ENCODE peak calls at places on chromosomes 2 and 18, in nine cellular contexts. C is OCI-LY7, R is K562, W is kidney, Z is GM12865, L is neural crest cell, J is fibroblast of lung, T is psoas muscle, E is HFFc6. U is an unnamed sample.

GRCh38 chr2:102278720-102279390 is 32.5 kb upstream of the IL1RL1 start:
- DNase-seq in C (no peak), R (no peak), W (no peak), Z (no peak), L (no peak), J (peak), T (peak), E (no peak), U (no peak)

GRCh38 chr2:202337706-202338346 is 38.3 kb upstream of the BMPR2 start:
- DNase-seq in C (no peak), R (peak), W (no peak), Z (no peak), L (no peak), J (no peak), T (no peak), E (no peak), U (no peak)

GRCh38 chr2:226915846-226916360 is 80.0 kb downstream of the RHBDD1 start:
- DNase-seq in C (no peak), R (no peak), W (no peak), Z (no peak), L (no peak), J (peak), T (no peak), E (peak), U (no peak)

GRCh38 chr2:75465317-75465998 is 95.3 kb downstream of the EVA1A start:
- DNase-seq in C (no peak), R (no peak), W (no peak), Z (peak), L (no peak), J (peak), T (no peak), E (peak), U (no peak)

GRCh38 chr2:165016772-165017411 is 61.6 kb upstream of the SLC38A11 start:
- DNase-seq in C (peak), R (peak), W (no peak), Z (peak), L (peak), J (peak), T (no peak), E (peak), U (no peak)

GRCh38 chr18:23812566-23813440 is 123.5 kb downstream of the LAMA3 start:
- DNase-seq in C (peak), R (peak), W (no peak), Z (peak), L (no peak), J (peak), T (no peak), E (no peak), U (no peak)

GRCh38 chr2:128323501-128323931 is 4.8 kb upstream of the HS6ST1 start:
- DNase-seq in C (no peak), R (no peak), W (peak), Z (peak), L (no peak), J (no peak), T (no peak), E (no peak), U (no peak)

GRCh38 chr18:27789406-27789805 is 387.5 kb downstream of the CDH2 start:
- DNase-seq in C (no peak), R (no peak), W (no peak), Z (no peak), L (no peak), J (no peak), T (no peak), E (no peak), U (no peak)

GRCh38 chr2:157421377-157421944 is 22.4 kb downstream of the CYTIP start:
- DNase-seq in C (no peak), R (no peak), W (no peak), Z (no peak), L (no peak), J (no peak), T (no peak), E (no peak), U (no peak)

GRCh38 chr18:8348051-8348450 is 261.2 kb upstream of the RAB12 start:
- DNase-seq in C (no peak), R (no peak), W (no peak), Z (no peak), L (no peak), J (no peak), T (no peak), E (no peak), U (no peak)

GRCh38 chr2:145918951-145919350 is 1399.0 kb upstream of the ZEB2 start:
- DNase-seq in C (no peak), R (no peak), W (no peak), Z (no peak), L (no peak), J (no peak), T (no peak), E (no peak), U (no peak)

GRCh38 chr2:145916799-145917198 is 1396.9 kb upstream of the ZEB2 start:
- DNase-seq in C (no peak), R (no peak), W (no peak), Z (no peak), L (no peak), J (no peak), T (no peak), E (no peak), U (no peak)

GRCh38 chr2:145914716-145915115 is 1394.8 kb upstream of the ZEB2 start:
- DNase-seq in C (no peak), R (no peak), W (no peak), Z (no peak), L (no peak), J (no peak), T (no peak), E (no peak), U (no peak)

GRCh38 chr2:145919507-145919906 is 1399.6 kb upstream of the ZEB2 start:
- DNase-seq in C (no peak), R (no peak), W (no peak), Z (no peak), L (no peak), J (peak), T (no peak), E (peak), U (no peak)
- TF ChIP-seq CTCF in C (peak), R (peak), W (no peak), Z (no peak), L (peak), J (peak), T (no peak), E (peak), U (peak)

DNA sequence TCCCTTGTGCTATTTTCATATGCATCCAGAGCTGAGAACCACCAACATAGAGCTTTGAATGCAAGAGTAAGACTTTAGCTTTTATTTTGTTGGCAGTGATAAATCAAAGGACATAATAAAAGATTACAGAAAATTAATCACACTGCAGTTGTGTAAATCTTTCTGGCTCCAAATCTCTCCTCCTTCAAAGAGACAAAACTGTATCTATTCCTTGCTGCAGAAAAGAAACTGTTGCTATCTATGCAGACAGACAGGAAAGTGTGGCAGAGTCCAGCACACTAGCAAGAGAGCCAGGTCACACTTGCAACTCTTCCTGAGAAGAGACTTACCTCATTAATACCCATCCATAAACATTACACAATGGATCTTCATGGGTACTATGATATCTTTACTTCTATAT is 57.5 kb downstream of the DTNB start:
- DNase-seq in C (no peak), R (no peak), W (no peak), Z (no peak), L (no peak), J (no peak), T (no peak), E (no peak), U (no peak)
- TF ChIP-seq CTCF in C (no peak), R (no peak), W (no peak), Z (no peak), L (no peak), J (no peak), T (no peak), E (no peak), U (no peak)

DNA sequence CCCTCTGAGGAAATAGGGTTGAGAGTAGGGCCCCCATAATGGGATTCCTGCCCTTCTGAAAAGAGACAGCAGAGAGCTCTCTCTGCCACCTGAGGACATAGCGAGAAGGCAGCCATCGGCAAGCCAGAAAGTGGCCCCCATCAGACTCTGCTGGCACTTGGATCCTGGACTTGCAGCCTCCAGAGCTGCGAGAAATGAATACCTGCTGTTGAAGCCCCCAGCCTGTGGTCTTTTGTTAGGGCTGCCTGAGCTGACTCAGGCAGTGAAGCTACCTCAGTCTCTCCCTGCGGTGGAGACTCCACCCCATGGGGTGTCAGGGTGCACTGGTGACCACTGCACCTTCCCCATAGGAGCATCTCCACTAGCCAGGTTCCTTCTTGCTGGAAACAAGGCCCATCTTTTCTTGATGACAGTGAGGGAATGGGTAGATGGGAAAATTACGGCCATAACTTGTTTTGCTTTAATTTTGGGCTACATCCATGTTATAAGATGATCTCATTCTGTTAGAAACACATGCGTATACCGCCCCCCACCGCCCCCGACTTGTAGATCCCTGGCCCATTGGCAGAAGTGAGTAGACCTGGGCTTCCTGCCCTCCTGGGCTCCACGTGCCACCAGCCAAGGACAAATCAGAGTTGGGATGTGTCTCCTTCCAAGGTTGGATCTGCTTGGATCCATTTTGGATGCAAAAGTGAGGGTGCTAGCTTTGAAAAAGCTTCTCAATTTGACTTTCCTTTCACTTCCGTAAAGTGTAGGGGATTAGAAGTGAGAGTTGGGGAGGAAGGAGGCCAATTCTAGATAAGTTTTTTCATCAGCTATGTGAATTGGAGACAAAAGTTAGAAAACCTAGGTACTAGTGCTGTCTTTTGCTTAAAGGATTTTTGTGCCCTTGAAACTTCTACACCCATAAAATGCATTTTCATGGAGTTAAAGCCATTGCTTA is 42.9 kb downstream of the NCK2 start:
- DNase-seq in C (peak), R (peak), W (no peak), Z (peak), L (no peak), J (no peak), T (no peak), E (no peak), U (no peak)
- TF ChIP-seq CTCF in C (peak), R (peak), W (peak), Z (peak), L (no peak), J (no peak), T (peak), E (no peak), U (no peak)

GRCh38 chr2:237171396-237171795 is 85.7 kb downstream of the COPS8 start:
- DNase-seq in C (no peak), R (no peak), W (no peak), Z (no peak), L (no peak), J (peak), T (no peak), E (peak), U (no peak)
- TF ChIP-seq CTCF in C (no peak), R (no peak), W (peak), Z (no peak), L (no peak), J (peak), T (peak), E (peak), U (peak)

GRCh38 chr2:2234398-2234797 is 96.7 kb downstream of the MYT1L start:
- DNase-seq in C (no peak), R (no peak), W (no peak), Z (no peak), L (no peak), J (no peak), T (no peak), E (no peak), U (no peak)

GRCh38 chr2:2226326-2226725 is 104.7 kb downstream of the MYT1L start:
- DNase-seq in C (no peak), R (no peak), W (no peak), Z (no peak), L (no peak), J (no peak), T (no peak), E (no peak), U (no peak)

GRCh38 chr2:2233171-2233826 is 97.8 kb downstream of the MYT1L start:
- DNase-seq in C (no peak), R (no peak), W (no peak), Z (no peak), L (no peak), J (no peak), T (no peak), E (no peak), U (no peak)

GRCh38 chr2:2232167-2232566 is 98.9 kb downstream of the MYT1L start:
- DNase-seq in C (no peak), R (no peak), W (no peak), Z (no peak), L (no peak), J (no peak), T (no peak), E (no peak), U (no peak)

GRCh38 chr2:2229898-2230817 is 100.9 kb downstream of the MYT1L start:
- DNase-seq in C (no peak), R (no peak), W (no peak), Z (no peak), L (no peak), J (no peak), T (no peak), E (no peak), U (no peak)
- TF ChIP-seq CTCF in C (peak), R (peak), W (no peak), Z (no peak), L (peak), J (no peak), T (peak), E (peak), U (peak)

GRCh38 chr18:62200121-62200914 is 13.3 kb downstream of the RELCH start:
- DNase-seq in C (no peak), R (no peak), W (no peak), Z (no peak), L (no peak), J (no peak), T (no peak), E (no peak), U (no peak)

GRCh38 chr18:62199629-62200028 is 12.6 kb downstream of the RELCH start:
- DNase-seq in C (no peak), R (no peak), W (no peak), Z (no peak), L (no peak), J (no peak), T (no peak), E (no peak), U (no peak)

GRCh38 chr18:62198259-62198658 is 11.2 kb downstream of the RELCH start:
- DNase-seq in C (no peak), R (peak), W (no peak), Z (no peak), L (no peak), J (no peak), T (no peak), E (no peak), U (no peak)

GRCh38 chr18:62196978-62197377 is 9.9 kb downstream of the RELCH start:
- DNase-seq in C (no peak), R (no peak), W (no peak), Z (no peak), L (no peak), J (no peak), T (no peak), E (no peak), U (no peak)

DNA sequence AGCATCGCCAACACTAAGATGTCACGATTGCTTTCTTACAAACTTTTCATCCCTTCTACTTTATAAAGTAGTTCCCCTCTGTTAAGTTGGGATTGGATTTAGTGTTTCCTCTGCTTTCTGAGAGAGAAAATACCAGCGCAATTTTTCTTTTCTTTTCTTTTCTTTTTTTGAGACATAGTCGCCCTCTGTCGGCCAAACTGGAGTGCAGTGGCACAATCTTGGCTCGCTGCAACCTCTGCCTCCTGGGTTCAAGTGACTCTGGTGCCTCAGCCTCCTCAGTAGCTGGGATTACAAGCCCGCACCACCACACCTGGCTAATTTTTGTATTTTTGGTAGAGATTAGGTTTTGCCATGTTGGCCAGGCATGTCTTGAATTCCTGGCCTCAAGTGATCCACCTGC is 9.0 kb downstream of the RELCH start:
- DNase-seq in C (no peak), R (peak), W (no peak), Z (no peak), L (no peak), J (no peak), T (no peak), E (no peak), U (no peak)
- TF ChIP-seq CTCF in C (no peak), R (peak), W (no peak), Z (no peak), L (peak), J (no peak), T (no peak), E (no peak), U (no peak)

GRCh38 chr2:16191431-16192200 is 251.3 kb downstream of the MYCN start:
- DNase-seq in C (no peak), R (no peak), W (no peak), Z (no peak), L (no peak), J (no peak), T (no peak), E (no peak), U (no peak)

GRCh38 chr2:16189019-16189850 is 248.9 kb downstream of the MYCN start:
- DNase-seq in C (no peak), R (no peak), W (no peak), Z (no peak), L (no peak), J (no peak), T (no peak), E (no peak), U (no peak)

GRCh38 chr2:16188256-16188890 is 248.0 kb downstream of the MYCN start:
- DNase-seq in C (no peak), R (no peak), W (no peak), Z (no peak), L (no peak), J (no peak), T (no peak), E (no peak), U (no peak)

GRCh38 chr2:16190446-16191270 is 250.3 kb downstream of the MYCN start:
- DNase-seq in C (no peak), R (no peak), W (no peak), Z (no peak), L (no peak), J (no peak), T (no peak), E (no peak), U (no peak)

DNA sequence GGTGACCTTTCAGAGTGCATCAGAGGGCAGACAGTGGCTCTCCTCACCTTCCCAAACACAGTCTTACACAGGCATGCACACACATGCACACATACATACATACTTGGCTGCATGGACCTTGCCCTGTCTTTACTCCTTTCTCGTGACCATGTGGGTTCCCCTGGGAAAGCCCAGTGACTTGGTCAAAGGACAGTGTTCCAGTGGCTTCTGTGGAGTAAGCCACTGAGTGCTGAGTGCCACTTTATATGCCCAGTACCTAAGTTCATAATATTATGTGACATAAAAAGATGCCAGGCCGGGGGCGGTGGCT is 249.5 kb downstream of the MYCN start:
- DNase-seq in C (no peak), R (no peak), W (no peak), Z (no peak), L (no peak), J (no peak), T (no peak), E (no peak), U (no peak)
- TF ChIP-seq CTCF in C (no peak), R (no peak), W (no peak), Z (no peak), L (no peak), J (no peak), T (no peak), E (no peak), U (no peak)